ENCODE peak calls at places on chromosomes 1 and 21, in nine cellular contexts. C, G, U, R, Y, E, A, F and L are unnamed samples.

GRCh38 chr1:56330400-56331026 is 248.8 kb downstream of the PLPP3 start:
- DNase-seq in U (peak; percentile 63), G (no peak), A (peak; percentile 13), E (no peak), R (no peak), C (no peak), Y (no peak), F (no peak), L (no peak)

GRCh38 chr1:156627313-156627880 is 8.2 kb downstream of the HAPLN2 start:
- DNase-seq in Y (no peak), G (peak; percentile 75), R (no peak), A (peak; percentile 60), E (no peak), C (no peak), F (no peak), U (peak; percentile 73), L (no peak)

GRCh38 chr1:86380257-86380861 is 15.8 kb downstream of the ODF2L start:
- DNase-seq in F (no peak), E (no peak), C (peak; percentile 51), A (peak; percentile 53), U (peak; percentile 75), Y (no peak), G (peak; percentile 53), R (no peak), L (no peak)

GRCh38 chr1:59128239-59128736 is 168.6 kb upstream of the FGGY start:
- DNase-seq in E (no peak), C (no peak), U (peak; percentile 81), A (peak; percentile 79), G (no peak), F (no peak), Y (no peak), R (no peak), L (no peak)

GRCh38 chr1:65393345-65393744 is 27.1 kb upstream of the LEPR start:
- DNase-seq in E (no peak), C (no peak), A (peak; percentile 42), F (no peak), Y (no peak), G (no peak), U (peak; percentile 90), R (no peak), L (no peak)

GRCh38 chr21:35044128-35044527 is 5.0 kb downstream of the RUNX1 start:
- DNase-seq in U (no peak), G (no peak), F (no peak), Y (no peak), E (no peak), A (no peak), R (no peak), C (no peak), L (no peak)

GRCh38 chr1:157090196-157090647 is 9.4 kb downstream of the ETV3L start:
- DNase-seq in A (peak; percentile 71), R (peak; percentile 77), Y (peak; percentile 84), C (peak; percentile 81), U (peak; percentile 85), E (peak; percentile 88), F (peak; percentile 56), G (peak; percentile 96), L (no peak)

GRCh38 chr1:208204779-208205178 is 39.4 kb downstream of the PLXNA2 start:
- DNase-seq in G (no peak), E (no peak), A (no peak), R (no peak), Y (no peak), U (no peak), F (no peak), C (no peak), L (no peak)

GRCh38 chr1:47184090-47184735 is 5.6 kb downstream of the PDZK1IP1 start:
- DNase-seq in A (no peak), F (no peak), C (no peak), R (no peak), E (no peak), Y (no peak), G (peak; percentile 34), U (no peak), L (no peak)

GRCh38 chr1:186102107-186102506 is 272.9 kb downstream of the TPR start:
- DNase-seq in C (no peak), U (no peak), G (no peak), Y (no peak), A (no peak), R (no peak), E (no peak), F (no peak), L (no peak)

GRCh38 chr1:212930986-212931678 is 19.2 kb upstream of the VASH2 start:
- DNase-seq in C (no peak), R (no peak), G (no peak), E (no peak), A (no peak), U (no peak), F (no peak), Y (no peak), L (no peak)

GRCh38 chr1:5843521-5844096 is 148.6 kb downstream of the NPHP4 start:
- DNase-seq in G (no peak), C (no peak), Y (no peak), F (no peak), U (no peak), A (no peak), E (no peak), R (no peak), L (no peak)

GRCh38 chr1:155940531-155940992 is 876 bp upstream of the RXFP4 start:
- DNase-seq in F (no peak), A (peak; percentile 34), Y (no peak), G (no peak), R (no peak), U (peak; percentile 68), C (no peak), E (peak; percentile 68), L (no peak)

GRCh38 chr21:42387843-42388242 is 8.0 kb downstream of the TMPRSS3 start:
- DNase-seq in A (no peak), G (no peak), C (no peak), Y (no peak), E (no peak), F (no peak), R (no peak), U (no peak), L (no peak)